ENCODE peak calls at places on chromosomes 4 and X, in nine cellular contexts. N is cardiac muscle cell; X is endodermal cell; D is psoas muscle; Q is left lung; L is IMR-90; J is PC-3; P is CD8-positive, alpha-beta T cell; G is left ventricle myocardium inferior. H is an unnamed sample.
A peak's percentile ranks its signal among the peaks of the same experiment; 100 is the strongest.

GRCh38 chr4:116603096-116603495 is 482.3 kb downstream of the TRAM1L1 start:
- DNase-seq in N (no peak), X (no peak), D (no peak), Q (no peak), L (no peak), J (peak; percentile 13), P (no peak), G (no peak), H (peak; percentile 80)

GRCh38 chr4:72295966-72296557 is 264.3 kb downstream of the NPFFR2 start:
- DNase-seq in N (peak; percentile 76), X (no peak), D (no peak), Q (no peak), L (peak; percentile 57), J (peak; percentile 90), P (no peak), G (no peak), H (no peak)

GRCh38 chrX:113741744-113742143 is 842.1 kb upstream of the HTR2C start:
- DNase-seq in N (peak; percentile 68), X (peak; percentile 59), D (no peak), Q (no peak), L (no peak), J (peak; percentile 42), P (no peak), G (no peak), H (no peak)

GRCh38 chr4:2330119-2331042 is 68.5 kb upstream of the MXD4 start:
- DNase-seq in N (peak; percentile 88), X (no peak), D (no peak), Q (no peak), L (peak; percentile 95), J (peak; percentile 88), P (no peak), G (no peak), H (peak; percentile 76)

GRCh38 chr4:65670331-65671031 is at the start of gene EPHA5:
- DNase-seq in N (peak; percentile 90), X (peak; percentile 94), D (peak; percentile 55), Q (peak; percentile 85), L (peak; percentile 41), J (peak; percentile 78), P (no peak), G (peak; percentile 47), H (peak; percentile 40)

GRCh38 chrX:115284877-115285276 is 4.6 kb upstream of the LUZP4 start:
- DNase-seq in N (peak; percentile 8), X (no peak), D (no peak), Q (no peak), L (no peak), J (peak; percentile 2), P (no peak), G (no peak), H (no peak)

GRCh38 chr4:130210871-130211270 is 1114.9 kb downstream of the C4orf33 start:
- DNase-seq in N (peak; percentile 65), X (no peak), D (no peak), Q (no peak), L (no peak), J (peak; percentile 47), P (no peak), G (no peak), H (peak; percentile 64)

GRCh38 chrX:9573282-9574106 is 108.6 kb downstream of the TBL1X start:
- DNase-seq in N (no peak), X (peak; percentile 47), D (no peak), Q (no peak), L (no peak), J (no peak), P (no peak), G (no peak), H (no peak)

GRCh38 chrX:71930298-71930697 is 19.7 kb downstream of the NHSL2 start:
- DNase-seq in N (peak; percentile 50), X (no peak), D (no peak), Q (no peak), L (no peak), J (no peak), P (no peak), G (no peak), H (no peak)

GRCh38 chr4:54440394-54441223 is 211.5 kb downstream of the PDGFRA start:
- DNase-seq in N (peak; percentile 60), X (peak; percentile 60), D (no peak), Q (no peak), L (peak; percentile 34), J (peak; percentile 66), P (no peak), G (no peak), H (peak; percentile 14)

GRCh38 chr4:151420408-151420807 is 11.4 kb downstream of the FHIP1A start:
- DNase-seq in N (no peak), X (no peak), D (no peak), Q (no peak), L (no peak), J (peak; percentile 9), P (no peak), G (no peak), H (no peak)
- H3K27ac ChIP-seq in N (no peak overlapping the region), X (no peak overlapping the region), D (peak overlapping the region; percentile 0), Q (no peak overlapping the region), L (no peak overlapping the region), J (no peak overlapping the region), P (no peak overlapping the region), G (no peak overlapping the region), H (peak overlapping the region; percentile 11)

GRCh38 chrX:120512627-120513026 is 43.5 kb upstream of the LAMP2 start:
- DNase-seq in N (no peak), X (no peak), D (no peak), Q (no peak), L (no peak), J (no peak), P (no peak), G (no peak), H (no peak)

GRCh38 chrX:120512222-120512621 is 43.1 kb upstream of the LAMP2 start:
- DNase-seq in N (no peak), X (no peak), D (no peak), Q (no peak), L (no peak), J (no peak), P (no peak), G (no peak), H (no peak)

GRCh38 chrX:120517936-120518335 is 42.8 kb downstream of the CUL4B start:
- DNase-seq in N (peak; percentile 52), X (no peak), D (no peak), Q (no peak), L (peak; percentile 83), J (peak; percentile 77), P (no peak), G (no peak), H (peak; percentile 26)

GRCh38 chrX:120514236-120514635 is 45.1 kb upstream of the LAMP2 start:
- DNase-seq in N (peak; percentile 30), X (peak; percentile 42), D (no peak), Q (no peak), L (peak; percentile 25), J (peak; percentile 64), P (no peak), G (no peak), H (no peak)
- TF ChIP-seq CTCF in N (peak; percentile 39), X (peak; percentile 66), D (peak; percentile 13), Q (no peak), L (peak; percentile 29), J (peak; percentile 76), P (no peak), G (peak; percentile 21), H (peak; percentile 56)

DNA sequence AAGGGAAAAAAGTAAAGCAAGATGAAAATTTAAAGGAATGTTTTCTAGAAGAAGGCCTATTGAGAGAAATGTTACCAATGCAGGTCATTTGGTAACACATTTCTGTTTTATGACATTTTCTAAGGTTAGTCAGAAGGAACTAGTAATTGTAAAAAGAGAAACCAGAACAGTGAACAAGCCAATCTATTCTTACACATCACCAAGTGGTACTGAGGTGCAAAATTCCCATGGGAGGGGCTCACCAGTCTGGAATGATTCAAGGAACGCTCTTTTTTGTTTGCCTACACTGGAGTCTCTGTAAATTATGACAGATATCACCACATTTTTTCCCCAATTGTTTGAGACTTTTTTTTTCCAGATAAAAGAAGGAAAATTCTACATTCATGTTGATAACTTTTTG is 404.7 kb upstream of the CNKSR2 start:
- DNase-seq in N (no peak), X (no peak), D (no peak), Q (no peak), L (no peak), J (no peak), P (no peak), G (no peak), H (no peak)
- H3K4me1 ChIP-seq in N (no peaks in the 10 kb centered on the region), X (no peaks in the 10 kb centered on the region), D (no peaks in the 10 kb centered on the region), Q (no peaks in the 10 kb centered on the region), L (no peaks in the 10 kb centered on the region), J (peaks cover 27% of the 10 kb centered on the region), P (no peaks in the 10 kb centered on the region), G (no peaks in the 10 kb centered on the region), H (no peaks in the 10 kb centered on the region)

DNA sequence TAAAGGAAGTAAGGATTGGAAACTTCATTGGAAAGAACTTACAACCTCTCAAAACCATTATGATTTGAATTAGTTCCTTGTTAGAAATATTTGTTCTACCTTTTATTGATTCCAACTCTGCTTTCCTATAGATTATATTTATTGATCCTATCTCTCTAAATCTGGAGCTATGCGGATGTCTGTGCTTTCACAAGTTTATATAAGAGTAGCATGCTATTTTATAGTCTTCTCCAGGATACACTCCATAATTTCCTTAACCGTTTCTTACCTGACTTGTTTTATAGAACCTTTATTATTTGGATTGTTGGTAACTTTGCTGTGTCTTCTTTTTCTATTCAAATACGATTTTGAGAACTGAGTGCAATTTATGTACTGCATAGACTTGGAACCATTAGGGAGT is 668.1 kb downstream of the RAPGEF2 start:
- DNase-seq in N (no peak), X (no peak), D (no peak), Q (no peak), L (no peak), J (no peak), P (no peak), G (no peak), H (no peak)
- H3K27ac ChIP-seq in N (no peak overlapping the region), X (no peak overlapping the region), D (no peak overlapping the region), Q (no peak overlapping the region), L (no peak overlapping the region), J (no peak overlapping the region), P (no peak overlapping the region), G (no peak overlapping the region), H (no peak overlapping the region)

H was measured in foreskin keratinocyte.